ENCODE peak calls at places on chromosomes 4 and X, in eight cellular contexts. N is tibial nerve, A is AG10803, S is left lung, W is A549, T is spleen, C is tibial artery, D is colonic mucosa. M is an unnamed sample.

GRCh38 chrX:44157858-44158257 is 184.7 kb upstream of the NDP start:
- DNase-seq in W (no peak), A (peak), T (no peak), N (no peak), D (no peak), S (no peak), C (peak), M (no peak)

GRCh38 chrX:16444353-16444752 is 205.6 kb upstream of the S100G start:
- DNase-seq in C (no peak), W (no peak), A (no peak), T (no peak), S (no peak), N (no peak), D (no peak), M (no peak)

GRCh38 chrX:100376581-100376980 is 33.5 kb downstream of the PCDH19 start:
- DNase-seq in C (no peak), T (no peak), W (no peak), A (peak), S (no peak), D (no peak), N (no peak), M (no peak)

GRCh38 chr4:112144546-112145325 is 518 bp upstream of the FAM241A start:
- DNase-seq in C (peak), W (no peak), S (peak), N (no peak), T (peak), A (no peak), D (no peak), M (no peak)

GRCh38 chrX:47177079-47177478 is 16.6 kb upstream of the UBA1 start:
- DNase-seq in S (no peak), W (no peak), C (peak), N (no peak), A (no peak), D (no peak), T (peak), M (peak)

GRCh38 chr4:12486995-12487394 is 997.1 kb downstream of the RAB28 start:
- DNase-seq in S (no peak), W (no peak), C (no peak), N (no peak), T (no peak), D (no peak), A (no peak), M (no peak)

GRCh38 chr4:147958057-147958456 is 226.2 kb downstream of the ARHGAP10 start:
- DNase-seq in A (no peak), T (no peak), W (no peak), D (no peak), C (no peak), N (no peak), S (no peak), M (no peak)

GRCh38 chr4:166594326-166594946 is 639.9 kb downstream of the SPOCK3 start:
- DNase-seq in D (peak), W (peak), C (no peak), N (no peak), A (peak), S (no peak), T (no peak), M (no peak)

GRCh38 chrX:119501511-119502148 is 33.4 kb downstream of the SLC25A5 start:
- DNase-seq in A (no peak), W (no peak), D (peak), T (no peak), N (no peak), S (no peak), C (no peak), M (no peak)

GRCh38 chr4:11367371-11367770 is 61.3 kb downstream of the HS3ST1 start:
- DNase-seq in A (no peak), W (no peak), N (peak), S (no peak), D (peak), C (peak), T (no peak), M (peak)

GRCh38 chr4:85514117-85514516 is 39.2 kb downstream of the ARHGAP24 start:
- DNase-seq in N (no peak), D (no peak), A (no peak), S (no peak), W (no peak), C (no peak), T (no peak), M (no peak)

GRCh38 chr4:146382194-146382593 is 139.5 kb downstream of the SLC10A7 start:
- DNase-seq in T (no peak), W (no peak), D (no peak), S (no peak), C (no peak), N (no peak), A (no peak), M (no peak)

GRCh38 chr4:99685234-99685633 is 27.6 kb upstream of the C4orf54 start:
- DNase-seq in S (no peak), C (no peak), D (no peak), T (no peak), N (no peak), A (no peak), W (no peak), M (no peak)

GRCh38 chr4:88275516-88275915 is 8.8 kb downstream of the PPM1K start:
- DNase-seq in C (no peak), D (no peak), T (no peak), W (no peak), S (no peak), A (peak), N (no peak), M (no peak)

GRCh38 chrX:56314334-56314733 is 82.2 kb downstream of the KLF8 start:
- DNase-seq in C (no peak), A (no peak), W (no peak), S (no peak), D (peak), N (no peak), T (no peak), M (no peak)

GRCh38 chrX:727738-728621 is 97.4 kb downstream of the SHOX start:
- DNase-seq in A (no peak), C (no peak), T (no peak), W (peak), D (no peak), N (no peak), S (no peak), M (no peak)

GRCh38 chr4:163550869-163551267 is 56.4 kb downstream of the TMA16 start:
- DNase-seq in D (no peak), S (no peak), N (no peak), W (no peak), C (no peak), T (no peak), A (no peak), M (no peak)

GRCh38 chr4:38565271-38566199 is 98.5 kb upstream of the KLF3 start:
- DNase-seq in C (no peak), T (no peak), D (peak), N (no peak), W (no peak), A (peak), S (no peak), M (peak)

GRCh38 chr4:33746979-33747378 is 2497.3 kb downstream of the ARAP2 start:
- DNase-seq in W (no peak), N (no peak), S (no peak), A (peak), D (no peak), T (no peak), C (no peak), M (no peak)

GRCh38 chr4:126106658-126107057 is 791.9 kb downstream of the FAT4 start:
- DNase-seq in W (no peak), D (no peak), T (no peak), S (no peak), N (no peak), A (peak), C (no peak), M (no peak)

DNA sequence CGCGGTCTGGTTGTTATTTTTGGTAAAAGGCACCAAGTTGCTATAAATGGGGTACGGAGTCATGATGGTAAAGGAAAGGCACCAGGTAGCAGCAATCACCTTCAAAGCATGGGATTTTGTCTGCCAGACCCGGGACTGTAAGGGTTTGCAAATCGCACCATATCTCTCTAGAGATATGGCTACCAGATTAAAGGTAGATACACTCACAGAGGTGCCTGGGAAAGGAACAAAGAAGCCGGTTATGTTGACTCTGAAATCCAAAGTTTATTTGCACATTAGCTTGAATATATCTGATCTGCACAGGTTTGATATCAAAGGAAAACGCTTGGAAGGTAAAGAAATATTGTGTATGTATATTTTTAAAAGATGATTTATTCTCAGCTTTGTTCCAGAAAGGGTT is 4.6 kb downstream of the CCKAR start:
- DNase-seq in W (no peak), A (no peak), S (no peak), N (no peak), C (no peak), D (no peak), T (no peak), M (no peak)
- TF ChIP-seq CTCF in W (no peak), A (no peak), S (no peak), N (no peak), C (no peak), D (no peak), T (no peak), M (no peak)

DNA sequence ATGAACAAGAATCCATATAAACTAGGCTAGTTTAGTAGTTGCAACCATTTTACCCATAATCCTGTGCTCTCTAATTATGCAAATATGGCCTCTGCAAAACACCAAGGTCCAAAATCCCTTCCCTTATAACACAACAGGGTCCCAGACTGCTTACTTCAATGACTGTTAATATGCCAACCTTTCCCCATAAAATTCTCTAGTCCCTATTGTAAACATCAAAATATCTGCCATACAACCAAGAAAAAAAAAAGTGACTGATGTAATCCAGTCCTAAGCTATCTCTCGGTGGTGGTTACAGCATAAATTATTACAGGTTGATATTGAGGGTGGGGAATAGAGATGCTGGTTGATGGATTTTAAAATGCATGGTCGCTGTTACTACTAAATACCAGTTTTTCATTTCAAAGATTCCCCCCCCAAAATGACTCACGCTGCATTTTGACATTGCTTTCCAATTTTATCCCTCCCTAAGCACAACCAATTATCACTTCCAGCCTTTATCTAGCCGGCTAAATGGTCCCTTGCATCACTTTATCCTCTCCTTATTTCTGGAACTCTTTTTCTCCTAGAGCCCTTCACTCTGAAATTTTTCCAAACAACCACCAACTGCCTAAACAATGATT is 44.8 kb downstream of the TSPAN5 start:
- DNase-seq in T (no peak), N (no peak), C (no peak), S (no peak), W (no peak), A (no peak), D (no peak), M (no peak)
- H3K4me3 ChIP-seq in T (no peak), N (no peak), C (no peak), S (no peak), W (no peak), A (no peak), D (no peak), M (no peak)

GRCh38 chrX:33324099-33324498 is 112.8 kb upstream of the DMD start:
- DNase-seq in T (no peak), W (no peak), S (no peak), D (no peak), A (no peak), N (no peak), C (no peak), M (no peak)
- TF ChIP-seq CTCF in T (no peak), W (no peak), S (no peak), D (no peak), A (no peak), N (no peak), C (no peak), M (peak)

DNA sequence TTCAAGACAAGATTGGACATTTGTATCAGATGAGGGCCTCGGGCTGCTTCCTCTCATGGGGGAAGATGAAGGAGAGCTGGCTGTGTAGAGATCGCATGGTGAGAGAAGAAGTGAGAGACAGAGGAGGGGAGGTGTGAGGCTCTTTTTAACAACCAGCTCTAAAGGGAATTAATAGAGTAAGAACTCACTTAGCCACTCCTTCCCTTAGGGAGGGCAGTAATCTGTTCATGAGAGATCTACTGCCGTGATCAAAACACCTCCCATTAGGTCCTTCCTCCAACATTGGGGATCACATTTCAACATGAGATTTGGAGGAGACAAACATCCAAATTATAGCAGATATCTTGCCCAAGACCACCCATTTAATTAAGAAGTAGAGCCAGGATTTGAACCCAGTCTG is 97.0 kb downstream of the ARX start:
- DNase-seq in A (no peak), N (no peak), D (no peak), C (no peak), T (no peak), S (no peak), W (no peak), M (no peak)
- H3K4me3 ChIP-seq in A (no peak), N (no peak), D (no peak), C (no peak), T (no peak), S (no peak), W (no peak), M (no peak)

DNA sequence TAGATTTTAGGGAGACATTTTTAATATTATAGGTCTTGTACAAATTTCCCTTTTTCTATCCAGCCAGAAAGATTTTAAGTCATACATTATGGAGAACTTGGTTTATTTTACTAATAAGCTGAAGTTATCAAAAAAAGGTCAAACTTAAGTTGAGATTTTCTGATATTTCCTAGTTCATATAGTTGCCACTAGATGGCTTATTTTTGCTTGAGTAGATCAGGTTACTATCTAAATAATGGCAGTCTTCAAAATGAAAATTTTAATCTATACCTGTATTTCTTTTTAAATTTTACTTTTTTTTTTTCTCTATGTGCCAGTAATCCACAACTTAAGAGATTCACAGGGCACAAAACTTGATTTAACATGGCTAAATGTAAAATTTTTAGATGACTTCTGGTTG is 52.3 kb downstream of the USP9X start:
- DNase-seq in W (no peak), A (no peak), D (no peak), T (no peak), N (no peak), C (no peak), S (no peak), M (no peak)
- TF ChIP-seq CTCF in W (peak), A (peak), D (no peak), T (no peak), N (peak), C (peak), S (no peak), M (peak)

DNA sequence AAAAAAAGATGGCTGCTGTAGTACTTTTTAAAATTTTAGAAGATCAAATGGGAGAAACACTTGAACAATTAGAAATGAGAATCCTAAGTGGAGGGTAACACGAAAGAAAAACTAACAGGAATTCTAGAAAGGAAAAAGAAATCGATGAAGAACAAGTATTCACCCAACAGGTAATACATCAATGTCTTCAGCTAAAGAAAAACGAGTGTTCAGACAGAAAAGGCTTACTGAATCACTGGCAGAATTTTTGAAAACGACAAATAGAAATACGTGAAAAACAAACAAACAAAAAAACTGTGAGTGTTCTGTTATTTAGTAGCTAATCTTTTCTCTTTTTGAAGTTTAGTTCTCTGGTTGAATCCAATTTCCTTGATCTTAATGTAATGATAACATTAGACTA is 1.8 kb downstream of the MAD2L1 start:
- DNase-seq in C (no peak), N (no peak), T (no peak), D (no peak), W (no peak), S (no peak), A (no peak), M (no peak)
- H3K4me3 ChIP-seq in C (no peak), N (no peak), T (no peak), D (no peak), W (peak), S (no peak), A (no peak), M (no peak)

GRCh38 chrX:105210258-105210657 is 10.2 kb downstream of the TEX13A start:
- DNase-seq in T (no peak), S (no peak), W (no peak), C (no peak), N (no peak), D (no peak), A (no peak), M (no peak)
- TF ChIP-seq CTCF in T (no peak), S (no peak), W (no peak), C (no peak), N (no peak), D (no peak), A (no peak), M (no peak)

DNA sequence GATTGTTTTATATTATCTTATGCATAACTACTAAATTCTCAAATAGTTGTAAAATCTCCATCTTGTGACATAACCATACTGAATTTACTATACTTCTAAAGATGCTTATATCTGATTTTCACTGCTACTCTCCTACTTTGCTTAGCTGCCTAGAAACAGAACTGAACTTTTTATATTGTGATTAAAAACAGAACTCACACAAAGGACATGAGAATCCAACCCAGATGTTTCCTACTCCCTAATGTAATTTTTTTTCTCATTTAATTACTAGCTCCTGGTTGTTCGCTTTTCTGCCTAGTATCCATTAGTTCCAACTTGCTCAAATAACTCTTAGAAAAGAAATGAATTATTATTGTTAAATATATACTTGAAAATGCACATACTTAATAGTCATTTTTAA is 283.5 kb upstream of the ACTRT1 start:
- DNase-seq in C (no peak), T (no peak), D (no peak), S (no peak), W (no peak), N (no peak), A (no peak), M (no peak)
- H3K4me3 ChIP-seq in C (no peak), T (no peak), D (no peak), S (no peak), W (no peak), N (no peak), A (no peak), M (no peak)

M was measured in Peyer's patch.